ENCODE peak calls at places on chromosomes 4 and X, in five cellular contexts. One of them, this sample, is unnamed.

GRCh38 chr4:59060895-59061294 is 1950.7 kb upstream of the IGFBP7 start:
- DNase-seq in activated CD8-positive, alpha-beta T cell treated with anti-CD3 and anti-CD28 coated beads for 36 hours: no peak
- DNase-seq in choroid plexus epithelial cell: no peak
- DNase-seq in kidney tubule cell: no peak
- DNase-seq in hippocampal formation: no peak
- DNase-seq in this sample: no peak

GRCh38 chr4:80189956-80190671 is 7.2 kb upstream of the PRDM8 start:
- DNase-seq in activated CD8-positive, alpha-beta T cell treated with anti-CD3 and anti-CD28 coated beads for 36 hours: no peak
- DNase-seq in choroid plexus epithelial cell: no peak
- DNase-seq in hippocampal formation: no peak
- DNase-seq in kidney tubule cell: no peak
- DNase-seq in this sample: no peak

GRCh38 chr4:145347684-145348083 is 134.0 kb upstream of the SMAD1 start:
- DNase-seq in kidney tubule cell: peak
- DNase-seq in choroid plexus epithelial cell: peak
- DNase-seq in activated CD8-positive, alpha-beta T cell treated with anti-CD3 and anti-CD28 coated beads for 36 hours: no peak
- DNase-seq in hippocampal formation: no peak
- DNase-seq in this sample: no peak

GRCh38 chr4:107818301-107818910 is 6.3 kb upstream of the SGMS2 start:
- DNase-seq in hippocampal formation: no peak
- DNase-seq in activated CD8-positive, alpha-beta T cell treated with anti-CD3 and anti-CD28 coated beads for 36 hours: peak
- DNase-seq in kidney tubule cell: peak
- DNase-seq in choroid plexus epithelial cell: no peak
- DNase-seq in this sample: peak

GRCh38 chr4:164623099-164623498 is 130.8 kb upstream of the SMIM31 start:
- DNase-seq in activated CD8-positive, alpha-beta T cell treated with anti-CD3 and anti-CD28 coated beads for 36 hours: no peak
- DNase-seq in hippocampal formation: no peak
- DNase-seq in choroid plexus epithelial cell: no peak
- DNase-seq in kidney tubule cell: no peak
- DNase-seq in this sample: no peak

GRCh38 chr4:2812600-2812932 is 19.7 kb downstream of the SH3BP2 start:
- DNase-seq in choroid plexus epithelial cell: peak
- DNase-seq in kidney tubule cell: no peak
- DNase-seq in hippocampal formation: no peak
- DNase-seq in activated CD8-positive, alpha-beta T cell treated with anti-CD3 and anti-CD28 coated beads for 36 hours: no peak
- DNase-seq in this sample: no peak

GRCh38 chr4:127214001-127214400 is 418.8 kb upstream of the INTU start:
- DNase-seq in hippocampal formation: no peak
- DNase-seq in choroid plexus epithelial cell: no peak
- DNase-seq in kidney tubule cell: no peak
- DNase-seq in activated CD8-positive, alpha-beta T cell treated with anti-CD3 and anti-CD28 coated beads for 36 hours: no peak
- DNase-seq in this sample: no peak

GRCh38 chr4:113467581-113467980 is 294.0 kb downstream of the CAMK2D start:
- DNase-seq in choroid plexus epithelial cell: peak
- DNase-seq in activated CD8-positive, alpha-beta T cell treated with anti-CD3 and anti-CD28 coated beads for 36 hours: no peak
- DNase-seq in kidney tubule cell: peak
- DNase-seq in hippocampal formation: no peak
- DNase-seq in this sample: peak

GRCh38 chrX:21837056-21837455 is 2.4 kb upstream of the MBTPS2 start:
- DNase-seq in choroid plexus epithelial cell: peak
- DNase-seq in hippocampal formation: no peak
- DNase-seq in activated CD8-positive, alpha-beta T cell treated with anti-CD3 and anti-CD28 coated beads for 36 hours: no peak
- DNase-seq in kidney tubule cell: no peak
- DNase-seq in this sample: peak

GRCh38 chrX:1323315-1323714 is 13.3 kb upstream of the IL3RA start:
- DNase-seq in hippocampal formation: no peak
- DNase-seq in kidney tubule cell: peak
- DNase-seq in activated CD8-positive, alpha-beta T cell treated with anti-CD3 and anti-CD28 coated beads for 36 hours: peak
- DNase-seq in choroid plexus epithelial cell: peak
- DNase-seq in this sample: no peak

GRCh38 chr4:35342833-35343232 is 901.5 kb downstream of the ARAP2 start:
- DNase-seq in hippocampal formation: no peak
- DNase-seq in activated CD8-positive, alpha-beta T cell treated with anti-CD3 and anti-CD28 coated beads for 36 hours: no peak
- DNase-seq in kidney tubule cell: no peak
- DNase-seq in choroid plexus epithelial cell: no peak
- DNase-seq in this sample: no peak

GRCh38 chr4:84994280-84994679 is 27.8 kb upstream of the WDFY3 start:
- DNase-seq in choroid plexus epithelial cell: no peak
- DNase-seq in activated CD8-positive, alpha-beta T cell treated with anti-CD3 and anti-CD28 coated beads for 36 hours: no peak
- DNase-seq in kidney tubule cell: no peak
- DNase-seq in hippocampal formation: no peak
- DNase-seq in this sample: peak

GRCh38 chr4:2937986-2938385 is 25.2 kb downstream of the NOP14 start:
- DNase-seq in hippocampal formation: no peak
- DNase-seq in kidney tubule cell: no peak
- DNase-seq in choroid plexus epithelial cell: no peak
- DNase-seq in activated CD8-positive, alpha-beta T cell treated with anti-CD3 and anti-CD28 coated beads for 36 hours: no peak
- DNase-seq in this sample: no peak